ENCODE peak calls at places on chromosome 13, in five cellular contexts. J is A673, V is foreskin melanocyte, E is anterior cingulate cortex, X is NAMALWA. R is an unnamed sample.

GRCh38 chr13:97422118-97423054 is 11.6 kb upstream of the RAP2A start:
- DNase-seq in J (no peak), V (no peak), E (no peak), X (no peak), R (no peak)

GRCh38 chr13:76307157-76307556 is 579.0 kb downstream of the KCTD12 start:
- DNase-seq in J (no peak), V (no peak), E (no peak), X (no peak), R (no peak)

GRCh38 chr13:49441846-49442245 is 2.0 kb downstream of the CAB39L start:
- DNase-seq in J (no peak), V (no peak), E (no peak), X (peak), R (no peak)

GRCh38 chr13:74062933-74063332 is 71.3 kb downstream of the KLF12 start:
- DNase-seq in J (no peak), V (no peak), E (peak), X (peak), R (no peak)

GRCh38 chr13:109707044-109707794 is 79.2 kb downstream of the IRS2 start:
- DNase-seq in J (peak), V (no peak), E (no peak), X (peak), R (peak)

GRCh38 chr13:36323951-36324566 is 22.1 kb downstream of the SPART start:
- DNase-seq in J (no peak), V (peak), E (no peak), X (no peak), R (no peak)

GRCh38 chr13:100483836-100484381 is 104.7 kb downstream of the GGACT start:
- DNase-seq in J (no peak), V (no peak), E (no peak), X (no peak), R (no peak)

GRCh38 chr13:80039000-80039399 is 301.9 kb downstream of the SPRY2 start:
- DNase-seq in J (no peak), V (no peak), E (no peak), X (no peak), R (no peak)

GRCh38 chr13:77918391-77919261 is at the start of gene EDNRB:
- DNase-seq in J (peak), V (peak), E (peak), X (no peak), R (peak)

GRCh38 chr13:30004204-30004603 is 153.8 kb upstream of the UBL3 start:
- DNase-seq in J (no peak), V (no peak), E (no peak), X (no peak), R (no peak)

GRCh38 chr13:33379597-33379996 is 94.0 kb upstream of the STARD13 start:
- DNase-seq in J (no peak), V (no peak), E (no peak), X (no peak), R (peak)

GRCh38 chr13:75482070-75482819 is at the start of gene TBC1D4:
- DNase-seq in J (peak), V (peak), E (peak), X (peak), R (peak)

GRCh38 chr13:110680852-110681251 is 25.1 kb downstream of the CARS2 start:
- DNase-seq in J (peak), V (no peak), E (no peak), X (peak), R (no peak)

GRCh38 chr13:42064259-42064658 is 15.8 kb downstream of the DGKH start:
- DNase-seq in J (peak), V (no peak), E (no peak), X (no peak), R (no peak)

GRCh38 chr13:41603917-41604316 is 146.6 kb downstream of the RGCC start:
- DNase-seq in J (peak), V (no peak), E (no peak), X (no peak), R (peak)

GRCh38 chr13:59458908-59459579 is 704.7 kb downstream of the DIAPH3 start:
- DNase-seq in J (peak), V (no peak), E (no peak), X (no peak), R (no peak)

GRCh38 chr13:45162194-45162593 is 38.7 kb downstream of the KCTD4 start:
- DNase-seq in J (no peak), V (no peak), E (no peak), X (no peak), R (no peak)

GRCh38 chr13:41694902-41695301 is 237.6 kb downstream of the RGCC start:
- DNase-seq in J (peak), V (peak), E (no peak), X (peak), R (no peak)

GRCh38 chr13:32019612-32020233 is 11.9 kb upstream of the FRY start:
- DNase-seq in J (peak), V (peak), E (peak), X (peak), R (peak)

GRCh38 chr13:77510156-77510555 is 25.4 kb upstream of the SCEL start:
- DNase-seq in J (peak), V (no peak), E (no peak), X (no peak), R (no peak)

GRCh38 chr13:30186644-30187431 is 120.5 kb downstream of the KATNAL1 start:
- DNase-seq in J (no peak), V (peak), E (no peak), X (no peak), R (peak)

GRCh38 chr13:102812616-102813287 is 13.8 kb downstream of the BIVM start:
- DNase-seq in J (peak), V (no peak), E (no peak), X (no peak), R (no peak)

GRCh38 chr13:44280461-44280860 is 93.2 kb upstream of the SERP2 start:
- DNase-seq in J (no peak), V (no peak), E (no peak), X (no peak), R (no peak)

GRCh38 chr13:43880451-43880850 is 747 bp downstream of the LACC1 start:
- DNase-seq in J (no peak), V (no peak), E (no peak), X (no peak), R (peak)

GRCh38 chr13:64662887-64663593 is 2567.1 kb downstream of the PCDH9 start:
- DNase-seq in J (no peak), V (no peak), E (no peak), X (no peak), R (no peak)

R was measured in NCI-H345.